ENCODE peak calls at places on chromosomes 11 and 22, in six cellular contexts. C is heart left ventricle; Q is stimulated activated CD4-positive, alpha-beta T cell treated with anti-CD3 and anti-CD28 coated beads, Interleukin-1b, Interleukin-23, amount 100 ng/mL, for 48 hours; V is activated CD4-positive, alpha-beta memory T cell treated with anti-CD3 and anti-CD28 coated beads, Interleukin-2, amount 10 ng/mL, durations not matched to agents 7 days and 5 days; P is left kidney; F is OCI-LY7. G is an unnamed sample.

GRCh38 chr11:2393111-2393868 is 7.3 kb upstream of the TSSC4 start:
- DNase-seq in C (no peak), Q (no peak), V (no peak), P (no peak), F (peak; percentile 82), G (no peak)

GRCh38 chr11:43376065-43376464 is 17.3 kb downstream of the TTC17 start:
- DNase-seq in C (no peak), Q (no peak), V (no peak), P (no peak), F (no peak), G (no peak)

GRCh38 chr11:87437844-87438223 is 400.1 kb downstream of the TMEM135 start:
- DNase-seq in C (no peak), Q (no peak), V (no peak), P (peak; percentile 44), F (no peak), G (no peak)

GRCh38 chr11:48110509-48110766 is 106.2 kb upstream of the OR4B1 start:
- DNase-seq in C (no peak), Q (no peak), V (no peak), P (no peak), F (no peak), G (no peak)

GRCh38 chr11:64094463-64095223 is 58.9 kb downstream of the FLRT1 start:
- DNase-seq in C (no peak), Q (no peak), V (no peak), P (no peak), F (no peak), G (no peak)

GRCh38 chr22:26447594-26448329 is 18.7 kb downstream of the ASPHD2 start:
- DNase-seq in C (no peak), Q (no peak), V (no peak), P (no peak), F (no peak), G (no peak)

GRCh38 chr11:114262681-114263509 is 33.3 kb upstream of the NNMT start:
- DNase-seq in C (no peak), Q (no peak), V (peak; percentile 24), P (peak; percentile 87), F (peak; percentile 50), G (peak; percentile 43)

GRCh38 chr22:22342697-22343602 is 98.4 kb downstream of the VPREB1 start:
- DNase-seq in C (no peak), Q (peak; percentile 64), V (peak; percentile 63), P (peak; percentile 90), F (peak; percentile 83), G (no peak)

GRCh38 chr11:9601041-9601875 is 27.8 kb downstream of the WEE1 start:
- DNase-seq in C (peak; percentile 37), Q (peak; percentile 76), V (peak; percentile 83), P (peak; percentile 26), F (peak; percentile 95), G (peak; percentile 21)

GRCh38 chr11:122578168-122578825 is 77.2 kb upstream of the UBASH3B start:
- DNase-seq in C (no peak), Q (no peak), V (no peak), P (no peak), F (peak; percentile 6), G (no peak)

GRCh38 chr11:117796456-117797428 is at the start of gene DSCAML1:
- DNase-seq in C (peak; percentile 48), Q (no peak), V (no peak), P (peak; percentile 72), F (no peak), G (no peak)

GRCh38 chr22:37314315-37315046 is 32.2 kb downstream of the CYTH4 start:
- DNase-seq in C (no peak), Q (peak; percentile 37), V (peak; percentile 38), P (no peak), F (peak; percentile 25), G (no peak)

GRCh38 chr22:43826142-43827093 is 14.3 kb upstream of the EFCAB6 start:
- DNase-seq in C (no peak), Q (no peak), V (no peak), P (peak; percentile 66), F (no peak), G (no peak)